ENCODE peak calls at places on chromosome 3, in seven cellular contexts. D is activated T-cell treated with anti-CD3 and anti-CD28 coated beads, Interleukin-2, amount 50 U/mL, for 72 hours; U is HL-60; E is thoracic aorta; B is renal cortical epithelial cell; Z is AG09319; L is lung microvascular endothelial cell. H is an unnamed sample.

GRCh38 chr3:143167956-143168355 is 48.4 kb downstream of the CHST2 start:
- DNase-seq in B (peak; percentile 24), L (peak; percentile 26), D (no peak), Z (no peak), U (no peak), E (no peak), H (no peak)

GRCh38 chr3:161409069-161409468 is 37.8 kb upstream of the SPTSSB start:
- DNase-seq in D (peak; percentile 16), E (no peak), L (peak; percentile 54), B (peak; percentile 47), U (peak; percentile 16), Z (no peak), H (no peak)

GRCh38 chr3:113002676-113003075 is 11.9 kb downstream of the GTPBP8 start:
- DNase-seq in D (peak; percentile 66), E (no peak), Z (no peak), B (no peak), U (no peak), L (peak; percentile 18), H (no peak)

GRCh38 chr3:69568458-69568857 is 170.8 kb upstream of the MITF start:
- DNase-seq in D (no peak), U (no peak), L (no peak), B (no peak), E (no peak), Z (no peak), H (no peak)

GRCh38 chr3:2099028-2099671 is 484 bp downstream of the CNTN4 start:
- DNase-seq in E (no peak), Z (no peak), B (no peak), U (no peak), D (no peak), L (no peak), H (peak; percentile 25)

GRCh38 chr3:190877925-190878324 is 15.4 kb upstream of the GMNC start:
- DNase-seq in L (no peak), B (no peak), E (no peak), D (peak; percentile 7), Z (no peak), U (peak; percentile 19), H (no peak)

GRCh38 chr3:15007681-15008141 is 57.4 kb downstream of the MRPS25 start:
- DNase-seq in U (no peak), L (no peak), B (no peak), E (no peak), Z (peak; percentile 68), D (no peak), H (no peak)

GRCh38 chr3:52393959-52394670 is 50.8 kb downstream of the SEMA3G start:
- DNase-seq in D (no peak), B (no peak), L (no peak), U (no peak), Z (no peak), E (no peak), H (no peak)

GRCh38 chr3:197495499-197495898 is 60.3 kb downstream of the BDH1 start:
- DNase-seq in B (no peak), E (no peak), U (no peak), L (no peak), Z (no peak), D (no peak), H (no peak)

GRCh38 chr3:74559301-74559700 is 55.2 kb downstream of the CNTN3 start:
- DNase-seq in L (no peak), D (no peak), U (no peak), B (no peak), E (no peak), Z (no peak), H (no peak)

GRCh38 chr3:20143519-20143918 is 42.5 kb downstream of the SGO1 start:
- DNase-seq in D (no peak), U (no peak), L (no peak), Z (no peak), E (no peak), B (no peak), H (no peak)

GRCh38 chr3:31341130-31341529 is 191.6 kb upstream of the STT3B start:
- DNase-seq in E (no peak), U (no peak), B (peak; percentile 17), L (no peak), D (no peak), Z (no peak), H (no peak)

GRCh38 chr3:160473978-160474377 is 24.4 kb upstream of the TRIM59 start:
- DNase-seq in Z (peak; percentile 92), B (peak; percentile 22), U (no peak), E (no peak), L (no peak), D (no peak), H (no peak)

GRCh38 chr3:74375653-74376052 is 238.8 kb downstream of the CNTN3 start:
- DNase-seq in L (no peak), Z (no peak), E (no peak), B (no peak), U (no peak), D (no peak), H (no peak)

GRCh38 chr3:85801955-85802354 is 843.2 kb downstream of the CADM2 start:
- DNase-seq in E (no peak), L (no peak), U (no peak), B (peak; percentile 13), Z (no peak), D (no peak), H (no peak)

GRCh38 chr3:155603302-155603701 is 141.6 kb downstream of the PLCH1 start:
- DNase-seq in L (no peak), D (no peak), E (no peak), B (no peak), Z (no peak), U (no peak), H (no peak)

GRCh38 chr3:61371123-61371522 is 119.9 kb upstream of the FHIT start:
- DNase-seq in B (peak; percentile 53), E (no peak), U (peak; percentile 35), L (peak; percentile 1), Z (no peak), D (peak; percentile 21), H (no peak)

GRCh38 chr3:186032321-186032720 is 76.6 kb downstream of the ETV5 start:
- DNase-seq in D (no peak), B (no peak), E (no peak), U (no peak), L (no peak), Z (no peak), H (no peak)

GRCh38 chr3:11335056-11335608 is 62.9 kb downstream of the ATG7 start:
- DNase-seq in U (peak; percentile 49), L (peak; percentile 83), Z (peak; percentile 45), E (no peak), B (peak; percentile 76), D (peak; percentile 40), H (no peak)

GRCh38 chr3:170038434-170039110 is 777 bp downstream of the GPR160 start:
- DNase-seq in D (peak; percentile 42), Z (no peak), B (no peak), E (no peak), L (no peak), U (peak; percentile 81), H (no peak)

GRCh38 chr3:9948586-9948985 is 3.6 kb downstream of the PRRT3 start:
- DNase-seq in Z (no peak), B (no peak), U (no peak), L (no peak), D (no peak), E (no peak), H (no peak)

GRCh38 chr3:15512173-15512572 is 9.3 kb downstream of the COLQ start:
- DNase-seq in Z (no peak), E (peak; percentile 22), B (no peak), U (peak; percentile 68), L (no peak), D (no peak), H (peak; percentile 73)

GRCh38 chr3:179653106-179653776 is 401 bp downstream of the USP13 start:
- DNase-seq in D (peak; percentile 66), Z (peak; percentile 52), U (peak; percentile 82), B (peak; percentile 60), E (peak; percentile 7), L (peak; percentile 82), H (peak; percentile 71)

GRCh38 chr3:170419301-170420087 is 826 bp downstream of the CLDN11 start:
- DNase-seq in E (no peak), U (no peak), L (peak; percentile 71), B (no peak), D (no peak), Z (no peak), H (no peak)

GRCh38 chr3:152317956-152318355 is 49.2 kb downstream of the MBNL1 start:
- DNase-seq in U (no peak), E (no peak), D (no peak), Z (no peak), L (peak; percentile 90), B (peak; percentile 81), H (no peak)

GRCh38 chr3:21803604-21804003 is 52.6 kb upstream of the ZNF385D start:
- DNase-seq in L (no peak), B (no peak), Z (no peak), U (no peak), E (no peak), D (no peak), H (no peak)

GRCh38 chr3:28612232-28612631 is 263.6 kb upstream of the AZI2 start:
- DNase-seq in D (no peak), L (no peak), E (no peak), Z (no peak), U (no peak), B (no peak), H (no peak)

GRCh38 chr3:13687409-13687989 is 138.6 kb downstream of the FBLN2 start:
- DNase-seq in L (no peak), U (no peak), D (no peak), B (peak; percentile 2), Z (no peak), E (no peak), H (no peak)

GRCh38 chr3:12935023-12935860 is 93.9 kb upstream of the RPL32 start:
- DNase-seq in B (no peak), Z (no peak), D (no peak), U (no peak), E (no peak), L (no peak), H (no peak)

GRCh38 chr3:133573054-133573628 is 345 bp upstream of the CDV3 start:
- DNase-seq in Z (peak; percentile 100), E (peak; percentile 100), D (peak; percentile 100), L (peak; percentile 100), U (peak; percentile 100), B (peak; percentile 99), H (peak; percentile 100)

GRCh38 chr3:186456636-186457265 is 87.4 kb downstream of the CRYGS start:
- DNase-seq in B (no peak), D (no peak), L (no peak), U (no peak), E (no peak), Z (no peak), H (no peak)

GRCh38 chr3:66729685-66730393 is 229.0 kb upstream of the LRIG1 start:
- DNase-seq in Z (no peak), D (no peak), E (no peak), B (no peak), L (no peak), U (no peak), H (no peak)

GRCh38 chr3:15405448-15406050 is 21.8 kb downstream of the METTL6 start:
- DNase-seq in E (no peak), U (peak; percentile 32), L (peak; percentile 76), B (peak; percentile 77), Z (no peak), D (peak; percentile 15), H (no peak)

GRCh38 chr3:190258634-190259033 is 63.6 kb downstream of the CLDN1 start:
- DNase-seq in D (no peak), B (peak; percentile 92), Z (no peak), L (no peak), U (no peak), E (no peak), H (no peak)

GRCh38 chr3:98026425-98027083 is 8.6 kb downstream of the GABRR3 start:
- DNase-seq in L (no peak), D (no peak), Z (no peak), B (no peak), E (no peak), U (no peak), H (no peak)